ENCODE peak calls at places on chromosomes 2 and 18, in ten cellular contexts. Q is AG09309, Z is brain microvascular endothelial cell, L is kidney, I is colonic mucosa, K is fibroblast of the aortic adventitia, P is BJ, A is fibroblast of mammary gland, G is neural progenitor cell, B is mucosa of descending colon. S is an unnamed sample.

GRCh38 chr2:152486048-152486736 is 151.2 kb downstream of the FMNL2 start:
- DNase-seq in G (no peak), A (no peak), K (no peak), B (no peak), Z (no peak), L (no peak), I (peak), Q (no peak), P (no peak), S (no peak)

GRCh38 chr18:9539938-9540337 is 64.6 kb downstream of the RALBP1 start:
- DNase-seq in A (no peak), Z (no peak), L (peak), Q (no peak), I (no peak), P (no peak), K (no peak), B (no peak), G (no peak), S (no peak)

GRCh38 chr18:77023115-77023782 is 109.3 kb downstream of the MBP start:
- DNase-seq in K (no peak), A (no peak), Z (peak), I (no peak), P (no peak), L (no peak), G (no peak), B (no peak), Q (no peak), S (no peak)

GRCh38 chr18:59553273-59553672 is 143.9 kb downstream of the CCBE1 start:
- DNase-seq in G (no peak), K (no peak), Z (no peak), B (no peak), P (no peak), Q (no peak), I (no peak), L (no peak), A (no peak), S (no peak)

GRCh38 chr2:192286093-192286701 is 91.5 kb upstream of the TMEFF2 start:
- DNase-seq in B (no peak), Q (peak), I (no peak), P (no peak), G (peak), K (peak), L (no peak), Z (peak), A (peak), S (no peak)

GRCh38 chr2:41717883-41718282 is 329.9 kb upstream of the PKDCC start:
- DNase-seq in P (no peak), Z (no peak), A (peak), K (no peak), G (no peak), L (no peak), B (no peak), I (no peak), Q (no peak), S (no peak)

GRCh38 chr18:4119127-4119648 is 335.9 kb downstream of the DLGAP1 start:
- DNase-seq in G (peak), A (no peak), L (no peak), B (no peak), K (no peak), P (no peak), Z (no peak), I (no peak), Q (no peak), S (no peak)

GRCh38 chr2:84788498-84788897 is 92.4 kb downstream of the TRABD2A start:
- DNase-seq in Z (no peak), P (no peak), B (no peak), I (no peak), Q (no peak), A (no peak), K (no peak), L (no peak), G (no peak), S (no peak)

GRCh38 chr2:104502904-104503303 is 351.0 kb upstream of the POU3F3 start:
- DNase-seq in P (no peak), Q (no peak), K (no peak), G (peak), A (no peak), Z (no peak), I (no peak), L (no peak), B (no peak), S (no peak)

GRCh38 chr2:170601489-170601888 is 113.6 kb upstream of the SP5 start:
- DNase-seq in K (no peak), P (no peak), Z (no peak), A (no peak), B (no peak), I (no peak), Q (no peak), G (no peak), L (no peak), S (no peak)

GRCh38 chr2:198004921-198005829 is 200.8 kb downstream of the PLCL1 start:
- DNase-seq in L (peak), Q (no peak), G (no peak), I (no peak), A (no peak), P (no peak), B (peak), Z (no peak), K (no peak), S (no peak)

GRCh38 chr2:188604579-188604978 is 312.9 kb downstream of the GULP1 start:
- DNase-seq in L (no peak), Z (no peak), B (no peak), I (no peak), A (no peak), P (no peak), G (no peak), K (no peak), Q (no peak), S (no peak)

GRCh38 chr2:23293063-23293462 is 91.9 kb upstream of the KLHL29 start:
- DNase-seq in P (no peak), K (peak), B (no peak), I (peak), Q (no peak), L (no peak), G (no peak), Z (peak), A (peak), S (no peak)

GRCh38 chr2:109213646-109214417 is 84.8 kb downstream of the SH3RF3 start:
- DNase-seq in P (no peak), K (peak), Z (peak), Q (peak), I (no peak), B (no peak), L (no peak), A (peak), G (no peak), S (no peak)

GRCh38 chr18:54223568-54224241 is 764 bp downstream of the MBD2 start:
- DNase-seq in A (peak), L (peak), G (peak), P (peak), B (peak), Q (peak), I (peak), K (peak), Z (peak), S (peak)

GRCh38 chr18:48831802-48832201 is 119.0 kb downstream of the SMAD7 start:
- DNase-seq in K (no peak), Q (no peak), G (no peak), P (no peak), A (no peak), L (no peak), Z (no peak), I (no peak), B (no peak), S (no peak)

GRCh38 chr2:184597571-184597980 is 753 bp upstream of the ZNF804A start:
- DNase-seq in L (peak), G (peak), Q (no peak), K (peak), I (no peak), Z (peak), A (peak), B (peak), P (no peak), S (no peak)

GRCh38 chr18:26901020-26901419 is 35.5 kb upstream of the AQP4 start:
- DNase-seq in B (no peak), I (no peak), Z (no peak), L (no peak), G (no peak), Q (no peak), A (no peak), K (no peak), P (no peak), S (no peak)

GRCh38 chr2:200357845-200358244 is 51.4 kb downstream of the SPATS2L start:
- DNase-seq in A (no peak), Z (no peak), I (no peak), B (no peak), Q (no peak), P (no peak), K (peak), G (no peak), L (no peak), S (no peak)

GRCh38 chr2:200751786-200752185 is 59.9 kb upstream of the BZW1 start:
- DNase-seq in I (no peak), L (no peak), A (no peak), Q (no peak), Z (no peak), G (no peak), B (no peak), P (no peak), K (no peak), S (no peak)

GRCh38 chr2:170235860-170236638 is 58.1 kb downstream of the MYO3B start:
- DNase-seq in P (no peak), B (no peak), I (no peak), Z (peak), A (peak), K (peak), L (no peak), G (peak), Q (no peak), S (no peak)

GRCh38 chr2:214193943-214194342 is 216.9 kb upstream of the VWC2L start:
- DNase-seq in L (no peak), I (no peak), P (peak), B (no peak), Z (peak), K (peak), A (peak), G (no peak), Q (peak), S (no peak)

GRCh38 chr2:173924285-173924684 is 40.9 kb downstream of the SP3 start:
- DNase-seq in Z (no peak), Q (no peak), G (no peak), P (no peak), L (no peak), A (no peak), I (no peak), B (no peak), K (no peak), S (no peak)

GRCh38 chr2:109644571-109645275 is 30.6 kb downstream of the SOWAHC start:
- DNase-seq in G (peak), Z (no peak), I (peak), P (no peak), A (no peak), L (no peak), K (peak), B (peak), Q (no peak), S (peak)

GRCh38 chr2:161947394-161947793 is 126.6 kb downstream of the DPP4 start:
- DNase-seq in L (no peak), K (no peak), Q (no peak), P (no peak), B (no peak), Z (no peak), G (no peak), I (no peak), A (peak), S (no peak)

GRCh38 chr18:60377778-60378469 is 5.3 kb upstream of the MC4R start:
- DNase-seq in L (no peak), P (no peak), Q (no peak), B (no peak), K (no peak), Z (no peak), A (no peak), I (no peak), G (no peak), S (no peak)

GRCh38 chr2:202638710-202639109 is 3.9 kb downstream of the FAM117B start:
- DNase-seq in B (no peak), P (no peak), I (no peak), Z (no peak), A (no peak), G (no peak), K (no peak), L (no peak), Q (no peak), S (no peak)

GRCh38 chr2:202639233-202639632 is 4.5 kb downstream of the FAM117B start:
- DNase-seq in A (no peak), L (no peak), B (no peak), Z (no peak), K (no peak), G (no peak), P (no peak), I (no peak), Q (no peak), S (no peak)

GRCh38 chr2:202642567-202642966 is 7.8 kb downstream of the FAM117B start:
- DNase-seq in A (no peak), L (no peak), B (no peak), K (no peak), G (no peak), Z (no peak), I (no peak), Q (no peak), P (no peak), S (no peak)

DNA sequence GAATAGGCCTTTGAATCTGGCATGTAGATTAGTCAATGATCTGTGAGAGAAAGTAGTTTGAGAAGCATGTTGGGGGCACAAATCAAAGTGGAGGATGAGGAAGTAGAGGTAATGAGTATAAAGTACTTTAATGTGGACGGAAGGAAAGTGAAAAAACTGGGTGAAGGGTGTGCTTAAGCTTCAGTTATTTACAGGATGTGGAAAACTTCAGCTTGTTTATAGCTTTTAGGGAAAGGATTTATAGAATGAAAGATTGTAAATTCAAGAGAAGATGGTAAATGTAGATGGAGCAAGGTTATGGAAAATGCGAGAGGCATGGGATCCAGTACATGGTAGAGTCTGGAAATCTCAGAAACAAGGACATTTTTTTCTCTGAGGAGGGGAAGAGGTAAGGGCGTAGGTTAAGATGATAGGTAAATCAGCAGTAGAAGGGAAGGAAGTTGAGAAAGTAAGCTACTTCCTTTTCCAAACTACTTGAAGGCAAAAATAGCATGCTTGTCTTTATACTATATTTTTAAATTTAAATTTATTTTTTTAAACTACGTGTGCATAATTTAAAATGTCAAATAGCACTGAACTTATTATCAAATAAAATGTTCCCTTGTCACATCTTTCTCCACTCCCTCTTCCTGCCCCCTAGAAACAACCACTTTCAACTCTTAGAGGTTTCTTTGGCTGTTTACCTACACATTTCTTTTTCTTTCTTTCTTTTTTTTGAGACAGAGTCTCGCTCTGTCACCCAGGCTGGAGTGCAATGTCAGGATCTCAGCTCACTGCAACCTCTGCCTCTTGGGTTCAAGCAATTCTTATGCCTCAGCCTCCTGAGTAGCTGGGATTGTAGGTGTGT is 8.5 kb downstream of the FAM117B start:
- DNase-seq in G (no peak), B (no peak), Q (no peak), Z (no peak), A (no peak), L (no peak), I (no peak), K (no peak), P (no peak), S (no peak)
- H3K4me3 ChIP-seq in G (no peak), B (no peak), Q (no peak), Z (no peak), A (no peak), L (peak), I (no peak), K (no peak), P (no peak), S (no peak)

GRCh38 chr2:180021850-180022249 is 14.8 kb upstream of the CWC22 start:
- DNase-seq in B (no peak), Z (no peak), G (no peak), I (no peak), Q (no peak), K (no peak), L (peak), P (no peak), A (no peak), S (no peak)
- TF ChIP-seq CTCF in B (no peak), Z (no peak), G (no peak), I (no peak), Q (no peak), K (no peak), L (no peak), P (no peak), A (no peak), S (no peak)

GRCh38 chr2:37091873-37092272 is 7.6 kb downstream of the GPATCH11 start:
- DNase-seq in G (no peak), L (no peak), Z (no peak), A (no peak), K (no peak), B (no peak), I (no peak), P (no peak), Q (no peak), S (no peak)
- H3K4me3 ChIP-seq in G (no peak), L (no peak), Z (no peak), A (no peak), K (no peak), B (no peak), I (no peak), P (no peak), Q (no peak), S (no peak)

DNA sequence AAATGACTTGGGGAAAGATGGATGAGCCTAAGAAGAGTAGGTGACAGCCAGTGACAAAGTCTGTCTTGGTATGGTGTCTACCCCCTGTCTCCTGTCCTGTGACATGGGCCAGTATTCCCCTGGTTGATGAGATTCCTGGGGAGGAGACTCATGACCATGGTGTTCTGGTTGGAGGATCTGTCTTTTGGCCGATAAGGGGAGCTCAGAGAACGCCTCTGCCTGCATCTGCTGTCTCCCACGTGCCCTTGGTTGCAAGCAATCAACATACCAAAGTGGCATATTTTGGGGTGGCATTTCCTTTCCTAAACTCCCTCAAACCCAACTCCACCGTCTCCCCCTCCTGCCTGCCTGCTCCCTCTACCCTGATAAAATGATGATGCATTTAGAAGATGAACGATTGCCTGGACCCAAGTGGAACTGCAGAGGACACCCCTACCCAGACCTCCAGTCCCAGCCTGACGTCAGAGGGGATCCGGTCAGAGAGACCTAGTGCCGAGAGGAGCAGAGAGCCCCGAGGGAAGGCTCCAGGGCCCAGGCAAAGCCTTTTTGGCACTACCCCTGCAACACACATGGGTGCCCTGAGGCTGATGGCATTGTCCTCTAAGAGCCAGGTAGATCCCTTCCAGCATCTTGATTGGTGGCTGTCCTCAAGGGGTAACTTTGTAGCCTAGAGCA is 124.2 kb upstream of the MSH6 start:
- DNase-seq in L (no peak), A (no peak), P (no peak), G (no peak), K (no peak), Z (no peak), Q (no peak), B (no peak), I (no peak), S (no peak)
- TF ChIP-seq CTCF in L (no peak), A (no peak), P (no peak), G (no peak), K (no peak), Z (no peak), Q (no peak), B (no peak), I (no peak), S (no peak)

GRCh38 chr2:194128810-194129209 is 1528.2 kb upstream of the SLC39A10 start:
- DNase-seq in L (peak), G (no peak), Q (no peak), I (no peak), P (no peak), Z (no peak), A (no peak), K (no peak), B (no peak), S (no peak)

DNA sequence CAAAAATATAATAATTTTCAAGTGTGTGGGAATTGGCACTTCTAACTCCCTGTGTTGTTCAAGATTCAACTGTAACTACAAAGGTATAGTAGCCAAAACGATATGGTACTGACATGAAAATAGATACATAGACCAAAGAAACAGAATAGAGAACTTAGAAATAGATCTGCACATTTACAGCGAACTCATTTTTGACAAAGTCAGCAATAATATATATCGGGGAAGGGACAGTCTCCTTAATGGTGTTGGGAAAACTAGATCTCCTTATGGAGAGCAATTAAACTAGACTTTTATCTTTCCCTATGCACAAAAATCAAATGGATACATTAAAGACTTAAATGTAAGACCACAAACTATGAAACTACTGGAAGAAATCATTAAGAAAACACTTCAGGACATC is 1530.6 kb upstream of the SLC39A10 start:
- DNase-seq in B (no peak), I (no peak), Z (no peak), Q (no peak), P (no peak), K (no peak), G (no peak), A (no peak), L (no peak), S (no peak)
- H3K4me3 ChIP-seq in B (no peak), I (no peak), Z (no peak), Q (no peak), P (no peak), K (no peak), G (no peak), A (no peak), L (no peak), S (no peak)

GRCh38 chr2:73292316-73292905 is 937 bp downstream of the EGR4 start:
- DNase-seq in A (no peak), Q (no peak), L (peak), B (no peak), G (no peak), Z (no peak), K (no peak), P (no peak), I (no peak), S (no peak)

GRCh38 chr2:73292906-73293533 is 328 bp downstream of the EGR4 start:
- DNase-seq in Z (no peak), G (peak), I (no peak), A (no peak), B (no peak), P (no peak), K (no peak), Q (no peak), L (peak), S (no peak)

GRCh38 chr2:73290049-73290839 is 3.1 kb downstream of the EGR4 start:
- DNase-seq in B (no peak), Q (no peak), P (no peak), K (peak), A (peak), Z (peak), I (peak), L (no peak), G (peak), S (no peak)

GRCh38 chr2:73291093-73291460 is 2.3 kb downstream of the EGR4 start:
- DNase-seq in P (no peak), G (peak), L (peak), Q (no peak), A (peak), K (peak), B (peak), I (peak), Z (no peak), S (no peak)

GRCh38 chr2:73291461-73292315 is 1.7 kb downstream of the EGR4 start:
- DNase-seq in Z (no peak), I (no peak), K (no peak), P (no peak), G (peak), L (peak), B (no peak), Q (no peak), A (no peak), S (no peak)
- TF ChIP-seq CTCF in Z (peak), I (no peak), K (no peak), P (peak), G (peak), L (no peak), B (no peak), Q (no peak), A (peak), S (no peak)

S was measured in coronary artery.